ENCODE peak calls at places on chromosomes 11 and 22, in eight cellular contexts. M is left lung; Q is A549; C is WTC11; V is RWPE2; T is upper lobe of right lung; O is Panc1; J is CD4-positive, alpha-beta T cell. X is an unnamed sample.

GRCh38 chr11:111766834-111767142 is 599 bp upstream of the PPP2R1B start:
- ATAC-seq in C (no peak), V (no peak), J (no peak), Q (peak; percentile 3), M (no peak), O (peak; percentile 73), T (no peak), X (peak; percentile 65)

GRCh38 chr22:36323182-36323854 is 64.4 kb downstream of the MYH9 start:
- ATAC-seq in O (no peak), V (no peak), T (peak; percentile 56), J (no peak), M (peak; percentile 60), Q (no peak), C (no peak), X (peak; percentile 60)

GRCh38 chr22:49928185-49928495 is 9.7 kb downstream of the CRELD2 start:
- ATAC-seq in J (no peak), M (no peak), Q (no peak), V (no peak), T (no peak), O (no peak), C (no peak), X (no peak)

GRCh38 chr22:33247758-33248157 is 189.6 kb upstream of the SYN3 start:
- ATAC-seq in T (no peak), O (no peak), M (no peak), Q (no peak), C (no peak), V (peak; percentile 69), J (no peak), X (no peak)

GRCh38 chr11:1487851-1488574 is 1.4 kb upstream of the MOB2 start:
- ATAC-seq in V (no peak), C (peak; percentile 14), Q (peak; percentile 39), M (no peak), O (peak; percentile 48), T (no peak), J (no peak), X (peak; percentile 43)

GRCh38 chr11:25939691-25940090 is 392.2 kb upstream of the ANO3 start:
- ATAC-seq in M (no peak), V (no peak), J (no peak), T (no peak), Q (no peak), O (no peak), C (no peak), X (no peak)

GRCh38 chr11:123211981-123212380 is 16.9 kb upstream of the CLMP start:
- ATAC-seq in Q (no peak), V (peak; percentile 66), O (no peak), M (no peak), J (no peak), T (no peak), C (no peak), X (no peak)

GRCh38 chr11:128521697-128522062 is 65.7 kb downstream of the ETS1 start:
- ATAC-seq in Q (peak; percentile 3), M (no peak), J (peak; percentile 1), O (peak; percentile 0), T (no peak), C (no peak), V (no peak), X (no peak)

GRCh38 chr22:25069758-25070461 is 117.4 kb downstream of the KIAA1671 start:
- ATAC-seq in J (peak; percentile 6), O (no peak), C (peak; percentile 76), T (peak; percentile 46), M (peak; percentile 65), V (no peak), Q (no peak), X (peak; percentile 37)

GRCh38 chr22:36435516-36436415 is 45.7 kb downstream of the TXN2 start:
- ATAC-seq in J (peak; percentile 93), T (peak; percentile 73), M (peak; percentile 46), Q (peak; percentile 9), C (peak; percentile 78), V (no peak), O (peak; percentile 30), X (peak; percentile 8)

GRCh38 chr22:44335903-44336803 is 23.4 kb upstream of the SHISAL1 start:
- ATAC-seq in C (peak; percentile 27), O (peak; percentile 54), J (no peak), Q (peak; percentile 13), V (peak; percentile 69), T (peak; percentile 8), M (peak; percentile 31), X (no peak)

GRCh38 chr11:41113160-41113559 is 346.3 kb downstream of the LRRC4C start:
- ATAC-seq in O (no peak), M (no peak), C (no peak), J (no peak), T (no peak), V (no peak), Q (no peak), X (no peak)

GRCh38 chr11:102623128-102623527 is 2.0 kb downstream of the MMP20 start:
- ATAC-seq in J (no peak), Q (no peak), O (no peak), T (no peak), V (no peak), M (no peak), C (no peak), X (no peak)

GRCh38 chr11:128330203-128330602 is 257.2 kb downstream of the ETS1 start:
- ATAC-seq in V (no peak), T (no peak), O (no peak), C (peak; percentile 52), M (peak; percentile 22), J (no peak), Q (no peak), X (no peak)

GRCh38 chr11:66335531-66336233 is 552 bp downstream of the RIN1 start:
- ATAC-seq in Q (peak; percentile 55), J (no peak), M (peak; percentile 40), C (peak; percentile 38), V (peak; percentile 4), T (peak; percentile 13), O (peak; percentile 36), X (peak; percentile 14)

GRCh38 chr11:7677071-7677470 is 3.8 kb upstream of the CYB5R2 start:
- ATAC-seq in C (no peak), Q (peak; percentile 16), T (peak; percentile 15), M (no peak), O (peak; percentile 5), J (no peak), V (peak; percentile 74), X (no peak)

GRCh38 chr11:101441747-101442146 is 142.1 kb downstream of the TRPC6 start:
- ATAC-seq in Q (no peak), O (no peak), C (no peak), V (no peak), T (peak; percentile 80), M (peak; percentile 84), J (no peak), X (peak; percentile 10)

GRCh38 chr11:134140961-134141490 is 72.2 kb downstream of the JAM3 start:
- ATAC-seq in O (no peak), V (no peak), M (no peak), T (peak; percentile 20), J (no peak), C (no peak), Q (no peak), X (no peak)

GRCh38 chr11:111836766-111837165 is 34.6 kb downstream of the ALG9 start:
- ATAC-seq in V (no peak), O (no peak), T (peak; percentile 68), J (no peak), C (no peak), M (peak; percentile 16), Q (no peak), X (no peak)

DNA sequence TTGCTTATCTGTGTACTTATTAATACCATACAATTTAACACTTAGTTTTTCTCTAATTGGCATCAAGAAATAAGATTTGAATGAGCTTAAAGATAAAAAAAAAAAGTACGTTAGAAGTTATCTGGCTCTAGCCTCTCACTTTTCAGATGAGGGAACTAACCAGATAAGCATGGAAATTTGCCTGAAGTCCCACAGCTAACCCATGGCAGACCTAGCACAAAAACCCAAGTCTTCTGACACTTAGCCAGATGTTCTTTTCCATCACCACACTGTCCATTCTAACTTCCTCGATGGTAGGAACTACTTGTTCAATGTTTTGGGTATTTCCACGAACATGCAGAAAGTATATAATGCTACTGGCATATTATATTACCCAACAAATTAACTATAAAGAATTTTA is 7.4 kb upstream of the SOX6 start:
- ATAC-seq in O (no peak), V (no peak), J (no peak), C (no peak), M (no peak), T (no peak), Q (no peak), X (no peak)
- TF ChIP-seq CTCF in O (no peak), V (no peak), J (no peak), C (no peak), M (no peak), T (no peak), Q (no peak), X (no peak)

GRCh38 chr22:29729161-29729560 is 9.4 kb downstream of the CABP7 start:
- ATAC-seq in O (no peak), J (no peak), V (no peak), M (no peak), C (no peak), T (no peak), Q (no peak), X (no peak)

GRCh38 chr22:29726512-29727247 is 6.9 kb downstream of the CABP7 start:
- ATAC-seq in M (no peak), C (no peak), O (peak; percentile 6), Q (no peak), J (no peak), T (no peak), V (no peak), X (peak; percentile 15)

GRCh38 chr22:29724843-29725242 is 5.0 kb downstream of the CABP7 start:
- ATAC-seq in T (no peak), O (no peak), M (no peak), Q (no peak), J (no peak), C (no peak), V (no peak), X (no peak)

GRCh38 chr22:29726104-29726503 is 6.3 kb downstream of the CABP7 start:
- ATAC-seq in V (no peak), C (no peak), M (no peak), J (no peak), Q (no peak), O (no peak), T (no peak), X (no peak)

GRCh38 chr22:29727248-29727551 is 7.4 kb downstream of the CABP7 start:
- ATAC-seq in M (peak; percentile 65), V (no peak), C (peak; percentile 76), O (peak; percentile 62), J (no peak), T (peak; percentile 38), Q (peak; percentile 76), X (peak; percentile 27)
- TF ChIP-seq CTCF in M (peak; percentile 16), V (peak; percentile 31), C (no peak), O (no peak), J (no peak), T (peak; percentile 35), Q (peak; percentile 36), X (no peak)

GRCh38 chr22:39556970-39557811 is 13.4 kb upstream of the CACNA1I start:
- ATAC-seq in C (peak; percentile 10), V (peak; percentile 35), J (peak; percentile 96), M (peak; percentile 33), O (peak; percentile 80), Q (peak; percentile 58), T (no peak), X (no peak)
- TF ChIP-seq CTCF in C (no peak), V (peak; percentile 43), J (peak; percentile 29), M (no peak), O (peak; percentile 29), Q (peak; percentile 34), T (no peak), X (no peak)

DNA sequence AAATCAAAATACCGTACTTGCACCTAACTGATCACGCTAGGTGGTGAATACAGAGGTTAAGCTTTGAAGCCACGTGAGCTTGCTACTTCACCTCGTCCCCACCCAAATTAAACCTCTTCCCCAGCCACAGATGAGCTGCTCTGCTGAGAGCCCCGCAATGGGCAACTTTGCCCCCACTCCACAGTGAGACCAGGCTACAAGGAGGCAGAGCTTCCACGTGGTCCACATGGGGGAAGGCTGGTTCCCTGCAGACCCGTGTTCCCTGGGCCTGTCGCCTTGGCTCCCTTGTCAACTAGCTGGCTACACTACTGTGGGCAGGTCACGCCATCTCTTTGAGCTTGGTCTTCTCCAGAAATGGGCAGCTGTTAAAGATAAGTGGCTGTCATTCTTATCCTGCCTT is 10.9 kb downstream of the CD5 start:
- ATAC-seq in C (no peak), J (peak; percentile 15), Q (no peak), T (no peak), M (no peak), O (no peak), V (no peak), X (no peak)
- TF ChIP-seq CTCF in C (no peak), J (no peak), Q (no peak), T (no peak), M (no peak), O (no peak), V (no peak), X (no peak)